ENCODE peak calls at places on chromosomes 1 and 21, in five cellular contexts. H is stimulated activated CD8-positive, alpha-beta memory T cell treated with anti-CD3 and anti-CD28 coated beads, Interleukin-15, amount 100 ng/mL, for 1 hour; L is T-helper 2 cell; Q is esophagus squamous epithelium; T is epithelial cell of esophagus. J is an unnamed sample.

GRCh38 chr1:27314737-27315136 is 7.2 kb upstream of the TMEM222 start:
- DNase-seq in L (no peak), T (no peak), H (no peak), Q (no peak), J (no peak)

GRCh38 chr1:44810101-44810761 is 1.9 kb downstream of the BTBD19 start:
- DNase-seq in L (peak), T (no peak), Q (no peak), H (no peak), J (no peak)

GRCh38 chr1:14479865-14480264 is 118.6 kb upstream of the KAZN start:
- DNase-seq in Q (no peak), T (no peak), L (no peak), H (no peak), J (no peak)

GRCh38 chr1:53693361-53693760 is 45.6 kb downstream of the GLIS1 start:
- DNase-seq in Q (no peak), H (no peak), L (no peak), T (no peak), J (no peak)

GRCh38 chr1:67791686-67792475 is 41.4 kb downstream of the GNG12 start:
- DNase-seq in Q (no peak), L (no peak), T (peak), H (no peak), J (no peak)

GRCh38 chr1:156200062-156200461 is 6.2 kb downstream of the SLC25A44 start:
- DNase-seq in H (no peak), T (no peak), Q (no peak), L (no peak), J (no peak)

GRCh38 chr1:116424438-116424837 is 51.4 kb downstream of the ATP1A1 start:
- DNase-seq in T (no peak), L (no peak), Q (no peak), H (no peak), J (no peak)

GRCh38 chr1:207021876-207022596 is 10.5 kb downstream of the C1orf116 start:
- DNase-seq in T (peak), L (no peak), Q (no peak), H (no peak), J (no peak)

GRCh38 chr1:201346337-201346939 is 31.0 kb downstream of the TNNT2 start:
- DNase-seq in Q (no peak), T (peak), L (no peak), H (no peak), J (peak)

GRCh38 chr1:77085109-77085508 is 134.1 kb downstream of the PIGK start:
- DNase-seq in Q (no peak), L (no peak), T (no peak), H (no peak), J (no peak)

GRCh38 chr21:41965045-41965444 is 11.2 kb upstream of the C2CD2 start:
- DNase-seq in L (no peak), H (no peak), Q (no peak), T (no peak), J (no peak)

GRCh38 chr1:147598631-147599361 is 57.5 kb downstream of the BCL9 start:
- DNase-seq in Q (peak), L (peak), H (peak), T (no peak), J (peak)

GRCh38 chr21:42980312-42980958 is 6.1 kb downstream of the PKNOX1 start:
- DNase-seq in Q (no peak), H (no peak), T (no peak), L (no peak), J (no peak)

GRCh38 chr1:66380452-66381212 is 153.3 kb upstream of the SGIP1 start:
- DNase-seq in L (peak), T (no peak), Q (peak), H (no peak), J (no peak)

GRCh38 chr1:95041491-95042165 is 31.1 kb downstream of the ALG14 start:
- DNase-seq in T (peak), L (peak), Q (no peak), H (no peak), J (peak)

GRCh38 chr1:205284420-205285144 is 37.0 kb downstream of the NUAK2 start:
- DNase-seq in H (peak), L (peak), T (peak), Q (peak), J (peak)

GRCh38 chr1:168921514-168922106 is 184.9 kb upstream of the ATP1B1 start:
- DNase-seq in H (no peak), T (no peak), Q (no peak), L (no peak), J (no peak)

GRCh38 chr1:217718873-217719272 is 87.7 kb downstream of the SPATA17 start:
- DNase-seq in Q (no peak), H (no peak), L (no peak), T (no peak), J (no peak)

GRCh38 chr1:147815503-147815902 is 55.1 kb upstream of the GJA5 start:
- DNase-seq in Q (no peak), T (no peak), L (no peak), H (no peak), J (peak)

GRCh38 chr1:243475966-243476365 is 220.1 kb downstream of the SDCCAG8 start:
- DNase-seq in H (no peak), Q (no peak), T (no peak), L (no peak), J (peak)

GRCh38 chr1:212827377-212827776 is 20.1 kb downstream of the SPATA45 start:
- DNase-seq in L (no peak), Q (no peak), T (no peak), H (no peak), J (no peak)

GRCh38 chr1:183983371-183984105 is 54.0 kb downstream of the COLGALT2 start:
- DNase-seq in L (no peak), Q (no peak), H (no peak), T (no peak), J (no peak)

GRCh38 chr1:180261030-180261429 is 31.0 kb downstream of the LHX4 start:
- DNase-seq in Q (no peak), T (no peak), L (no peak), H (no peak), J (no peak)

GRCh38 chr1:44484155-44484688 is 79.2 kb downstream of the RNF220 start:
- DNase-seq in Q (no peak), T (peak), H (no peak), L (no peak), J (no peak)

GRCh38 chr1:19448491-19449439 is 36.6 kb downstream of the CAPZB start:
- DNase-seq in Q (no peak), T (peak), H (no peak), L (no peak), J (peak)

GRCh38 chr21:44423312-44423821 is 31.9 kb upstream of the LRRC3 start:
- DNase-seq in H (no peak), Q (no peak), T (no peak), L (no peak), J (no peak)

GRCh38 chr1:164695956-164696665 is 137.1 kb downstream of the PBX1 start:
- DNase-seq in Q (no peak), H (no peak), L (no peak), T (peak), J (no peak)

J was measured in BE2C.